ENCODE peak calls at places on chromosomes 3 and 15, in nine cellular contexts. K is mucosa of descending colon, T is head of caudate nucleus, G is HS-27A, A is SK-N-SH, R is breast epithelium, F is HT-29, V is brain microvascular endothelial cell, N is T-cell. D is an unnamed sample.

GRCh38 chr3:59946401-59946800 is 896.6 kb upstream of the CFAP20DC start:
- DNase-seq in K (no peak), T (no peak), G (no peak), A (no peak), R (no peak), F (no peak), V (no peak), N (no peak), D (no peak)

GRCh38 chr3:106305882-106306445 is 437.2 kb upstream of the CBLB start:
- DNase-seq in K (no peak), T (no peak), G (no peak), A (no peak), R (no peak), F (no peak), V (no peak), N (no peak), D (no peak)

GRCh38 chr3:113894927-113895326 is 52.9 kb upstream of the ZDHHC23 start:
- DNase-seq in K (no peak), T (no peak), G (no peak), A (no peak), R (no peak), F (no peak), V (no peak), N (no peak), D (no peak)

GRCh38 chr3:88005066-88005465 is 53.7 kb downstream of the CGGBP1 start:
- DNase-seq in K (no peak), T (no peak), G (no peak), A (no peak), R (no peak), F (peak), V (no peak), N (no peak), D (no peak)

GRCh38 chr3:172749201-172749965 is 1.1 kb upstream of the ECT2 start:
- DNase-seq in K (peak), T (no peak), G (peak), A (no peak), R (no peak), F (peak), V (peak), N (no peak), D (peak)

GRCh38 chr3:64650096-64650622 is 37.6 kb downstream of the ADAMTS9 start:
- DNase-seq in K (no peak), T (no peak), G (no peak), A (no peak), R (no peak), F (no peak), V (no peak), N (no peak), D (no peak)

GRCh38 chr15:80991446-80991845 is 1.8 kb upstream of the MESD start:
- DNase-seq in K (peak), T (peak), G (no peak), A (no peak), R (no peak), F (no peak), V (no peak), N (no peak), D (no peak)

GRCh38 chr3:14803101-14803980 is 15.4 kb upstream of the FGD5 start:
- DNase-seq in K (peak), T (no peak), G (no peak), A (peak), R (no peak), F (peak), V (peak), N (no peak), D (no peak)

GRCh38 chr15:77839431-77839830 is 206.7 kb upstream of the LINGO1 start:
- DNase-seq in K (no peak), T (no peak), G (no peak), A (no peak), R (no peak), F (no peak), V (no peak), N (no peak), D (no peak)

GRCh38 chr3:164007764-164008163 is 1070.5 kb downstream of the SI start:
- DNase-seq in K (no peak), T (no peak), G (no peak), A (no peak), R (no peak), F (no peak), V (no peak), N (no peak), D (no peak)

GRCh38 chr3:33975463-33975862 is 177.0 kb downstream of the PDCD6IP start:
- DNase-seq in K (no peak), T (no peak), G (no peak), A (no peak), R (no peak), F (no peak), V (no peak), N (no peak), D (no peak)

GRCh38 chr3:183991403-183991802 is 26.3 kb downstream of the ABCC5 start:
- DNase-seq in K (no peak), T (no peak), G (no peak), A (no peak), R (no peak), F (no peak), V (no peak), N (no peak), D (no peak)

GRCh38 chr3:132164469-132165092 is 129.8 kb upstream of the CPNE4 start:
- DNase-seq in K (no peak), T (no peak), G (no peak), A (no peak), R (no peak), F (peak), V (peak), N (no peak), D (no peak)

GRCh38 chr15:28933710-28934445 is 48.1 kb downstream of the APBA2 start:
- DNase-seq in K (no peak), T (peak), G (no peak), A (no peak), R (no peak), F (no peak), V (no peak), N (no peak), D (no peak)

GRCh38 chr15:98174286-98174685 is 213.8 kb downstream of the ARRDC4 start:
- DNase-seq in K (peak), T (no peak), G (no peak), A (no peak), R (no peak), F (peak), V (no peak), N (no peak), D (no peak)

GRCh38 chr3:111351334-111351733 is 190.7 kb upstream of the CD96 start:
- DNase-seq in K (no peak), T (no peak), G (no peak), A (no peak), R (no peak), F (no peak), V (peak), N (no peak), D (no peak)

GRCh38 chr3:50167069-50167781 is 12.1 kb downstream of the SEMA3F start:
- DNase-seq in K (no peak), T (no peak), G (no peak), A (no peak), R (no peak), F (peak), V (no peak), N (no peak), D (peak)

GRCh38 chr3:138317687-138318086 is 12.0 kb downstream of the NME9 start:
- DNase-seq in K (no peak), T (no peak), G (no peak), A (no peak), R (no peak), F (no peak), V (no peak), N (no peak), D (no peak)

GRCh38 chr3:196757876-196758739 is 18.5 kb downstream of the PAK2 start:
- DNase-seq in K (no peak), T (no peak), G (no peak), A (no peak), R (no peak), F (no peak), V (peak), N (no peak), D (no peak)

GRCh38 chr15:69999392-70000085 is 98.2 kb downstream of the TLE3 start:
- DNase-seq in K (no peak), T (no peak), G (no peak), A (no peak), R (no peak), F (no peak), V (no peak), N (no peak), D (no peak)

GRCh38 chr3:22962244-22962643 is 240.9 kb upstream of the UBE2E2 start:
- DNase-seq in K (no peak), T (no peak), G (no peak), A (no peak), R (no peak), F (no peak), V (no peak), N (no peak), D (no peak)

GRCh38 chr3:120773932-120774331 is 31.4 kb downstream of the GTF2E1 start:
- DNase-seq in K (no peak), T (no peak), G (no peak), A (no peak), R (no peak), F (no peak), V (peak), N (no peak), D (no peak)

GRCh38 chr15:66411190-66411589 is 24.5 kb downstream of the MAP2K1 start:
- DNase-seq in K (no peak), T (no peak), G (no peak), A (no peak), R (no peak), F (no peak), V (no peak), N (no peak), D (no peak)

GRCh38 chr3:119743921-119744320 is 38.0 kb upstream of the NR1I2 start:
- DNase-seq in K (no peak), T (no peak), G (no peak), A (no peak), R (no peak), F (no peak), V (no peak), N (no peak), D (no peak)

GRCh38 chr15:93130111-93130510 is 41.1 kb upstream of the RGMA start:
- DNase-seq in K (no peak), T (no peak), G (no peak), A (peak), R (no peak), F (no peak), V (no peak), N (no peak), D (no peak)

GRCh38 chr3:186193534-186194450 is 84.9 kb upstream of the ETV5 start:
- DNase-seq in K (no peak), T (no peak), G (no peak), A (peak), R (no peak), F (no peak), V (no peak), N (no peak), D (no peak)

GRCh38 chr15:85708402-85708932 is 86.3 kb downstream of the KLHL25 start:
- DNase-seq in K (no peak), T (no peak), G (no peak), A (no peak), R (no peak), F (no peak), V (no peak), N (no peak), D (no peak)

GRCh38 chr15:36133686-36134085 is 445.7 kb upstream of the CDIN1 start:
- DNase-seq in K (no peak), T (no peak), G (no peak), A (no peak), R (no peak), F (no peak), V (no peak), N (no peak), D (no peak)

GRCh38 chr15:58269455-58270414 is 131.6 kb downstream of the AQP9 start:
- DNase-seq in K (peak), T (peak), G (peak), A (peak), R (no peak), F (peak), V (peak), N (peak), D (no peak)

GRCh38 chr15:74504418-74504817 is 36.6 kb upstream of the ARID3B start:
- DNase-seq in K (no peak), T (no peak), G (no peak), A (no peak), R (no peak), F (no peak), V (no peak), N (no peak), D (no peak)

GRCh38 chr3:183178833-183179549 is 16.5 kb upstream of the LAMP3 start:
- DNase-seq in K (peak), T (peak), G (no peak), A (peak), R (no peak), F (peak), V (peak), N (peak), D (no peak)

GRCh38 chr3:12653772-12654171 is 10.1 kb downstream of the RAF1 start:
- DNase-seq in K (no peak), T (no peak), G (no peak), A (no peak), R (no peak), F (no peak), V (no peak), N (no peak), D (no peak)

GRCh38 chr15:85879334-85880163 is 84.8 kb upstream of the KLHL25 start:
- DNase-seq in K (no peak), T (no peak), G (peak), A (no peak), R (no peak), F (no peak), V (peak), N (no peak), D (no peak)

D was measured in HuH-7.5.